ENCODE peak calls at places on chromosomes 11 and 22, in nine cellular contexts. P is A549, O is bronchial epithelial cell, T is LHCN-M2, L is GM13977, X is ELF-1, E is HEK293T, V is HT-29, F is IMR-90. J is an unnamed sample.

GRCh38 chr11:60950933-60951610 is 904 bp downstream of the SLC15A3 start:
- DNase-seq in P (no peak), O (no peak), T (no peak), L (peak; percentile 40), X (peak; percentile 43), E (no peak), V (no peak), F (no peak), J (no peak)

GRCh38 chr11:83079820-83080219 is 8.1 kb upstream of the RAB30 start:
- DNase-seq in P (no peak), O (no peak), T (no peak), L (no peak), X (no peak), E (no peak), V (no peak), F (no peak), J (no peak)

GRCh38 chr11:117020873-117021564 is 77.2 kb downstream of the SIK3 start:
- DNase-seq in P (no peak), O (no peak), T (no peak), L (no peak), X (no peak), E (no peak), V (no peak), F (no peak), J (no peak)

GRCh38 chr22:44697423-44698179 is 4.4 kb upstream of the PRR5 start:
- DNase-seq in P (peak; percentile 64), O (peak; percentile 43), T (peak; percentile 66), L (peak; percentile 87), X (peak; percentile 95), E (peak; percentile 84), V (peak; percentile 66), F (peak; percentile 65), J (no peak)

GRCh38 chr22:39908737-39909136 is 7.9 kb downstream of the GRAP2 start:
- DNase-seq in P (no peak), O (peak; percentile 32), T (peak; percentile 19), L (no peak), X (no peak), E (no peak), V (no peak), F (peak; percentile 8), J (no peak)

GRCh38 chr11:43920598-43921419 is 21.6 kb upstream of the C11orf96 start:
- DNase-seq in P (peak; percentile 95), O (peak; percentile 100), T (peak; percentile 100), L (peak; percentile 19), X (no peak), E (no peak), V (peak; percentile 93), F (peak; percentile 100), J (peak; percentile 100)

GRCh38 chr11:76523786-76524436 is 79.1 kb downstream of the EMSY start:
- DNase-seq in P (no peak), O (peak; percentile 38), T (no peak), L (no peak), X (no peak), E (no peak), V (no peak), F (no peak), J (no peak)

GRCh38 chr11:32154275-32154674 is 63.4 kb downstream of the RCN1 start:
- DNase-seq in P (no peak), O (peak; percentile 30), T (peak; percentile 68), L (peak; percentile 27), X (no peak), E (no peak), V (peak; percentile 26), F (peak; percentile 22), J (no peak)

GRCh38 chr11:113994077-113994954 is 19.4 kb downstream of the HTR3A start:
- DNase-seq in P (peak; percentile 37), O (no peak), T (no peak), L (peak; percentile 68), X (peak; percentile 54), E (peak; percentile 67), V (peak; percentile 28), F (no peak), J (no peak)

GRCh38 chr11:1742371-1742770 is 8.0 kb downstream of the IFITM10 start:
- DNase-seq in P (no peak), O (peak; percentile 43), T (no peak), L (no peak), X (no peak), E (no peak), V (no peak), F (no peak), J (no peak)

GRCh38 chr11:83241291-83241946 is 44.7 kb downstream of the CCDC90B start:
- DNase-seq in P (peak; percentile 64), O (peak; percentile 79), T (peak; percentile 73), L (peak; percentile 17), X (peak; percentile 52), E (peak; percentile 56), V (peak; percentile 95), F (peak; percentile 77), J (peak; percentile 16)

GRCh38 chr11:71298761-71299181 is 46.4 kb upstream of the SHANK2 start:
- DNase-seq in P (no peak), O (no peak), T (no peak), L (no peak), X (no peak), E (no peak), V (no peak), F (no peak), J (no peak)

GRCh38 chr11:14908214-14908880 is 16.3 kb upstream of the CYP2R1 start:
- DNase-seq in P (peak; percentile 32), O (peak; percentile 53), T (peak; percentile 26), L (peak; percentile 45), X (peak; percentile 11), E (peak; percentile 41), V (peak; percentile 81), F (peak; percentile 34), J (no peak)

GRCh38 chr22:42642801-42643631 is 2.6 kb upstream of the ATP5MGL start:
- DNase-seq in P (no peak), O (no peak), T (no peak), L (no peak), X (no peak), E (no peak), V (no peak), F (no peak), J (no peak)